ENCODE peak calls at places on chromosome X, in seven cellular contexts. M is keratinocyte, W is MM.1S, P is SJSA1, U is upper lobe of left lung, D is osteoblast, X is HCT116. I is an unnamed sample. For H3K4me1, the result is how much of the 10 kb centered on the place peaks cover.

GRCh38 chrX:48523682-48524081 is 2.1 kb downstream of the EBP start:
- DNase-seq in D (no peak), P (no peak), X (no peak), M (no peak), W (no peak), U (no peak), I (no peak)

GRCh38 chrX:38335382-38335781 is 8.1 kb upstream of the RPGR start:
- DNase-seq in U (no peak), D (no peak), M (no peak), X (no peak), P (no peak), W (no peak), I (no peak)

GRCh38 chrX:73581002-73581628 is 18.1 kb downstream of the CHIC1 start:
- DNase-seq in U (no peak), W (no peak), D (no peak), M (no peak), P (no peak), X (no peak), I (no peak)

GRCh38 chrX:133607419-133608348 is 192.4 kb upstream of the GPC4 start:
- DNase-seq in U (no peak), X (no peak), D (no peak), W (peak), M (no peak), P (no peak), I (no peak)

GRCh38 chrX:11666180-11666579 is 460 bp upstream of the ARHGAP6 start:
- DNase-seq in D (peak), P (no peak), U (no peak), W (no peak), X (no peak), M (no peak), I (peak)

GRCh38 chrX:153970398-153971123 is 1.1 kb downstream of the HCFC1 start:
- DNase-seq in M (no peak), U (no peak), P (peak), X (no peak), W (peak), D (peak), I (no peak)

GRCh38 chrX:19382500-19383145 is 38.9 kb downstream of the PDHA1 start:
- DNase-seq in P (no peak), X (peak), D (peak), M (no peak), U (peak), W (peak), I (no peak)

GRCh38 chrX:11787564-11787963 is 29.5 kb downstream of the MSL3 start:
- DNase-seq in P (no peak), D (peak), M (no peak), U (peak), X (peak), W (no peak), I (peak)

GRCh38 chrX:19121898-19122640 is at the start of gene ADGRG2:
- DNase-seq in W (no peak), P (peak), X (no peak), D (peak), U (peak), M (no peak), I (no peak)

GRCh38 chrX:42530027-42530426 is 247.9 kb downstream of the PPP1R2C start:
- DNase-seq in W (no peak), X (no peak), U (no peak), M (peak), P (no peak), D (no peak), I (no peak)

GRCh38 chrX:21932277-21932996 is 8.1 kb upstream of the SMS start:
- DNase-seq in P (peak), D (peak), U (peak), M (no peak), W (no peak), X (no peak), I (peak)

GRCh38 chrX:152927858-152928760 is 30.2 kb downstream of the ZNF185 start:
- DNase-seq in M (no peak), U (no peak), D (no peak), X (no peak), W (no peak), P (no peak), I (peak)

GRCh38 chrX:115535844-115536243 is 25.1 kb upstream of the PLS3 start:
- DNase-seq in M (no peak), U (no peak), W (no peak), X (no peak), P (no peak), D (no peak), I (no peak)

GRCh38 chrX:115534383-115534782 is 26.6 kb upstream of the PLS3 start:
- DNase-seq in X (no peak), W (no peak), D (no peak), M (no peak), U (no peak), P (no peak), I (no peak)

GRCh38 chrX:115535421-115535820 is 25.6 kb upstream of the PLS3 start:
- DNase-seq in W (no peak), D (no peak), U (no peak), X (no peak), M (no peak), P (no peak), I (no peak)

GRCh38 chrX:115533485-115533884 is 27.5 kb upstream of the PLS3 start:
- DNase-seq in X (no peak), M (no peak), U (no peak), W (no peak), D (peak), P (no peak), I (no peak)

DNA sequence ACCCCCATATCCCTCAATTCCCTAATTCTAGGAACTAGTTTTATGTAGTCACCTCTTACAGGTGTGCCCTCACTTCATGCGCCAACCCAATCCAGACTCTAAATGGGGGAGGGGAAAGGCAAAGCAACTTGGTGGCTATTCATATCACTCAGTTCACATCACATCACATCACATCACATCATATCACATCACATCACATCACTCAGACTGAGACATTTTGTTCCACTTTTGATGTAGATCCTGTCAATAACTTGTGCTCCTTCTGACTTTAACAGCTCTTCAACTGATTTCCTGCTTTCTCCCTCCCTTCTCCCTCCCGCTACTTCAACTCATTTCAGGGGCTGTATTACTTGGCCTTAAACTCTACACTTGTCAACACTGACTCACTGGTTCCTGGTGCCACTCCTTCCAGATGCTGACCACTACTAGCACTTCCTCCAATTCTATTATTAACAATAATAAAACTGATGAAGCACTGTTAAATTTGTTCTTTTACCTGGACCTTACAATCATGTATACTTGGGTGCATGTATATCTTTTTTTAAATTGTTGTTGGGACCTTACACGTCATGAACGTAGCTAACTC is 29.1 kb upstream of the PLS3 start:
- DNase-seq in U (peak), M (no peak), X (no peak), D (no peak), P (no peak), W (no peak), I (no peak)
- H3K4me1 ChIP-seq in U (under half), M (under half), X (under half), D (under half), P (under half), W (under half), I (under half)

DNA sequence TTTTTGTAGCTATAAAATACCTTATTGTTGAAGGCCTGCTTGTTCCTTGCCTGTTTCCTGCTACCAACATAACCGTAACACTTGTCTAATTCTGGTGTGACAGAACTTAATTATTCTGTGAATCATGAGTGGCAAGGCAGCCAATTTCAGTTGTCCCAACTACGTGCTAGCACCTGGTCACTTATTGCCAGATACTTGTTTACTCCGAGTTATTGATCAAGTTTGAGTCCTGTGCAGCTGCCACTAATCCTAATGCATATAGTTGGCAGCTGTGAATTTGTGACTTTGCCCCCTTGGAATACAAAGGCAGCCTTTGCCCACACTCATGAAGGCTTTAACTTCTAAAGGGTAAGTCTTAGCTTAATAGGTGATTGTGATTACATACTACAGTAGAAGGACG is 7.8 kb upstream of the RNF128 start:
- DNase-seq in W (no peak), P (no peak), U (no peak), X (no peak), M (no peak), D (no peak), I (no peak)
- H3K4me1 ChIP-seq in W (under half), P (under half), U (under half), X (under half), M (under half), D (under half), I (under half)

GRCh38 chrX:110310896-110311295 is 7.0 kb downstream of the AMMECR1 start:
- DNase-seq in X (no peak), D (no peak), M (no peak), P (no peak), W (peak), U (no peak), I (no peak)
- H3K4me1 ChIP-seq in X (under half), D (under half), M (under half), P (under half), W (under half), U (under half), I (under half)

DNA sequence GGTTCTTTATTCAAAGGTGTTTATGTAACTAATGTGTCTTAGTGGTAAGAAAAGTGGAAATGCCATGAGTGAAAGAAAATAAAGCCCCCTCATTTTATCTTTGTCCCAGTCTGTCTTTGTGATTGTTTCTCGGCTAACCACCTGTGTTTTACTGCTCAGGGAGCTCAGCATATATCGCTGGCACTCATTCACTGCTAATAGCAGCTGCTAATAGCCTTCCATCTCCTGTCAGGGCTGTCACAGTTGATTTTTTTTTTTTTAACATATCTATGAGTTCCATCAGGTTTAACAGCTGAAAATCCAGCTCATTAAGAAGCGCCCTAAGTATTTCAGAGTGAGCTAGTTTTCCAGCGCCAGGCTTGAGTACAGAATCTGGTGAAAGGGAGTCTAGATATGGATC is 205.6 kb downstream of the RBMX2 start:
- DNase-seq in W (no peak), X (no peak), U (no peak), M (no peak), P (no peak), D (no peak), I (no peak)
- H3K4me1 ChIP-seq in W (under half), X (under half), U (under half), M (under half), P (under half), D (under half), I (under half)

GRCh38 chrX:31217111-31217510 is 145.3 kb upstream of the FTHL17 start:
- DNase-seq in D (no peak), P (no peak), U (no peak), W (no peak), M (no peak), X (no peak), I (no peak)

GRCh38 chrX:31212856-31213748 is 141.3 kb upstream of the FTHL17 start:
- DNase-seq in U (no peak), P (no peak), D (no peak), W (no peak), X (no peak), M (no peak), I (no peak)

GRCh38 chrX:31219174-31219573 is 147.3 kb upstream of the FTHL17 start:
- DNase-seq in U (no peak), X (no peak), D (no peak), P (no peak), W (no peak), M (no peak), I (no peak)

GRCh38 chrX:31213941-31214340 is 142.1 kb upstream of the FTHL17 start:
- DNase-seq in W (peak), U (no peak), X (no peak), D (no peak), P (no peak), M (no peak), I (no peak)

DNA sequence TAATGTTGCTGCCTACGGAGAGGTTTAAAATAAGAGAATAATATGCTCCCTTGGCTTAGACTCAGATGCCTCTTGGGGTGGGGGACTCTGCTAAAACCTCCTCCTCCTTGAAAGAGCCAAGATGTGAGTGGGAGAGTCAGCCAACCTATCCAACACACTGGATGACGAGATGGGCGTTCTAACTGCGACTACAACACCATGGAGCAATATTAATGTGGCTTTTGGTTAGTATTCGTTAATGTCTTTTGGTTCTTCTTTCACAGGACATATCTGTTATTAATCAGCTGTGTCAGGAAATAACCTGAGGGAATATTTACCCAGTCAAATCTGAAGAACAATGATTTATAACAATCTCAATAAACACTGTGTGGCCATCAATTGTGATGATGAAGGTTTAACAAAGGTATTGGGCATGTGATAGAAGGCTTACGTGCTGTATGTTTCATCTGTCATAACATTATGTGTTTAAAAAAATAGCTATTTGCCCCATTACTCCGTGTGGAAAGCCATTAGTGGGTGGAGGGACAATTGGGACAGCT is 143.5 kb upstream of the FTHL17 start:
- DNase-seq in P (no peak), X (no peak), M (no peak), U (no peak), W (no peak), D (no peak), I (no peak)
- H3K4me1 ChIP-seq in P (under half), X (under half), M (under half), U (under half), W (under half), D (under half), I (under half)

GRCh38 chrX:41336447-41336846 is 2.5 kb downstream of the DDX3X start:
- DNase-seq in M (no peak), P (no peak), U (no peak), D (no peak), W (no peak), X (no peak), I (no peak)
- H3K4me1 ChIP-seq in M (under half), P (under half), U (half or more), D (under half), W (under half), X (under half), I (under half)

GRCh38 chrX:25002658-25003015 is 13.1 kb downstream of the ARX start:
- DNase-seq in P (no peak), U (no peak), W (no peak), D (peak), M (no peak), X (no peak), I (no peak)

GRCh38 chrX:25001808-25002657 is 13.7 kb downstream of the ARX start:
- DNase-seq in M (no peak), P (no peak), X (no peak), W (no peak), D (peak), U (no peak), I (no peak)

GRCh38 chrX:24996096-24996709 is 19.6 kb downstream of the ARX start:
- DNase-seq in D (peak), M (no peak), X (no peak), U (no peak), W (no peak), P (no peak), I (no peak)

GRCh38 chrX:25003066-25003849 is 12.5 kb downstream of the ARX start:
- DNase-seq in D (peak), U (no peak), W (no peak), P (no peak), X (no peak), M (no peak), I (no peak)

GRCh38 chrX:24999501-24999900 is 16.3 kb downstream of the ARX start:
- DNase-seq in X (no peak), M (no peak), D (no peak), P (no peak), U (no peak), W (no peak), I (no peak)
- H3K4me1 ChIP-seq in X (under half), M (under half), D (under half), P (under half), U (under half), W (under half), I (under half)

GRCh38 chrX:100743009-100743615 is 11.2 kb upstream of the SYTL4 start:
- DNase-seq in M (no peak), P (no peak), D (no peak), X (no peak), W (no peak), U (no peak), I (no peak)
- H3K4me1 ChIP-seq in M (under half), P (under half), D (under half), X (under half), W (under half), U (under half), I (under half)

GRCh38 chrX:10039821-10040793 is 72.9 kb downstream of the CLDN34 start:
- DNase-seq in W (no peak), D (no peak), M (no peak), P (no peak), X (no peak), U (no peak), I (no peak)

GRCh38 chrX:10043386-10043785 is 76.2 kb downstream of the CLDN34 start:
- DNase-seq in X (no peak), M (no peak), W (no peak), U (no peak), D (no peak), P (no peak), I (no peak)

GRCh38 chrX:10041383-10041782 is 74.2 kb downstream of the CLDN34 start:
- DNase-seq in D (no peak), P (no peak), U (no peak), M (no peak), W (no peak), X (no peak), I (no peak)

GRCh38 chrX:10040961-10041360 is 73.8 kb downstream of the CLDN34 start:
- DNase-seq in X (no peak), P (no peak), W (no peak), U (no peak), D (no peak), M (no peak), I (no peak)

DNA sequence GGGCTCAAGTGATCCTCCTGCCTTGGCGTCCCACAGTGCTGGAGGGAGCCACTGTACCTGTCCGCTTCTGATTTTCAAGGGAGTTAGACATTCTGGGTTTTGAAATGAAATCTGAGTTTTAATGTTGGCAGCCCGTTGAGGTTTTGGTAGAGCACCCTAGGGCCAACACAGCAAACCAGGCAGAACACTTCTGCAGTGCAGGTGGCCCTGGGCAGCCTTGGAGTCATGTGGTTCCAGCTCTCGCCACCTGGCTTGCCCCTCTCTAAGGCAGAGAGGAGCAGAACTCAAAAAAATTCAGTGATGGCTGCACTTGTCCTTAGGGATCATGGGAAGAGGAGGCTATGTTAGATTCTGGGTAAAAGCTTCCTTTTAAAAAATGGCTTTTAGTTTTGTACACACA is 74.9 kb downstream of the CLDN34 start:
- DNase-seq in X (no peak), U (no peak), M (no peak), P (no peak), W (no peak), D (no peak), I (no peak)
- H3K4me1 ChIP-seq in X (under half), U (under half), M (under half), P (under half), W (under half), D (under half), I (under half)

GRCh38 chrX:24148118-24148517 is 1.4 kb upstream of the ZFX start:
- DNase-seq in M (no peak), D (no peak), W (peak), U (no peak), P (no peak), X (no peak), I (no peak)
- H3K4me1 ChIP-seq in M (under half), D (half or more), W (under half), U (half or more), P (under half), X (under half), I (under half)